ENCODE peak calls at places on chromosomes 2 and 18, in ten cellular contexts. S, P, A, R, X, F, Q, D, W and I are unnamed samples.

GRCh38 chr2:134739879-134740301 is 21.1 kb upstream of the TMEM163 start:
- DNase-seq in S (peak; percentile 66), P (peak; percentile 44), A (peak; percentile 25), R (peak; percentile 75), X (peak; percentile 66), F (peak; percentile 46), Q (no peak), D (no peak), W (no peak), I (no peak)

GRCh38 chr18:2881490-2882195 is 34.8 kb downstream of the EMILIN2 start:
- DNase-seq in S (peak; percentile 80), P (peak; percentile 97), A (no peak), R (peak; percentile 85), X (no peak), F (no peak), Q (no peak), D (no peak), W (no peak), I (no peak)

GRCh38 chr2:109384308-109385271 is 229.2 kb downstream of the SEPTIN10 start:
- DNase-seq in S (no peak), P (no peak), A (no peak), R (no peak), X (no peak), F (no peak), Q (no peak), D (no peak), W (no peak), I (no peak)

GRCh38 chr2:20350105-20350712 is 435 bp downstream of the PUM2 start:
- DNase-seq in S (no peak), P (no peak), A (peak; percentile 32), R (peak; percentile 33), X (peak; percentile 57), F (peak; percentile 52), Q (no peak), D (no peak), W (peak; percentile 81), I (no peak)

GRCh38 chr18:79507076-79507545 is 111.4 kb downstream of the NFATC1 start:
- DNase-seq in S (peak; percentile 66), P (peak; percentile 79), A (no peak), R (peak; percentile 75), X (no peak), F (no peak), Q (no peak), D (no peak), W (peak; percentile 89), I (no peak)

GRCh38 chr2:17517481-17518211 is 594 bp downstream of the RAD51AP2 start:
- DNase-seq in S (no peak), P (peak; percentile 53), A (no peak), R (no peak), X (no peak), F (no peak), Q (no peak), D (no peak), W (peak; percentile 32), I (no peak)

GRCh38 chr18:42192251-42193248 is 237.5 kb downstream of the PIK3C3 start:
- DNase-seq in S (peak; percentile 83), P (peak; percentile 43), A (peak; percentile 60), R (peak; percentile 88), X (peak; percentile 91), F (no peak), Q (no peak), D (no peak), W (no peak), I (no peak)

GRCh38 chr2:203782262-203782976 is 76.0 kb downstream of the CD28 start:
- DNase-seq in S (peak; percentile 98), P (peak; percentile 98), A (peak; percentile 88), R (peak; percentile 99), X (peak; percentile 94), F (peak; percentile 73), Q (peak; percentile 61), D (peak; percentile 75), W (peak; percentile 22), I (no peak)

GRCh38 chr2:116223912-116224311 is 1590.6 kb upstream of the DDX18 start:
- DNase-seq in S (no peak), P (no peak), A (no peak), R (no peak), X (no peak), F (no peak), Q (no peak), D (no peak), W (no peak), I (no peak)

GRCh38 chr2:86671304-86671981 is 47.8 kb upstream of the RNF103 start:
- DNase-seq in S (peak; percentile 3), P (peak; percentile 0), A (no peak), R (peak; percentile 6), X (no peak), F (no peak), Q (no peak), D (no peak), W (no peak), I (no peak)

GRCh38 chr18:77016133-77016839 is 116.3 kb downstream of the MBP start:
- DNase-seq in S (no peak), P (no peak), A (no peak), R (no peak), X (no peak), F (no peak), Q (no peak), D (no peak), W (no peak), I (no peak)

GRCh38 chr2:9639000-9639602 is 8.3 kb upstream of the YWHAQ start:
- DNase-seq in S (no peak), P (peak; percentile 40), A (no peak), R (peak; percentile 27), X (no peak), F (no peak), Q (no peak), D (no peak), W (no peak), I (no peak)

GRCh38 chr2:45993476-45993991 is 303.7 kb upstream of the EPAS1 start:
- DNase-seq in S (peak; percentile 66), P (peak; percentile 87), A (peak; percentile 86), R (peak; percentile 72), X (peak; percentile 58), F (peak; percentile 86), Q (peak; percentile 64), D (peak; percentile 90), W (peak; percentile 60), I (peak; percentile 62)

GRCh38 chr2:233791883-233792329 is 13.8 kb downstream of the MROH2A start:
- DNase-seq in S (no peak), P (no peak), A (no peak), R (no peak), X (no peak), F (no peak), Q (no peak), D (no peak), W (no peak), I (no peak)

GRCh38 chr2:24435391-24436316 is 55.4 kb upstream of the NCOA1 start:
- DNase-seq in S (peak; percentile 41), P (peak; percentile 34), A (no peak), R (peak; percentile 64), X (no peak), F (no peak), Q (no peak), D (peak; percentile 44), W (no peak), I (peak; percentile 83)

GRCh38 chr18:34222396-34223163 is 2.1 kb downstream of the NOL4 start:
- DNase-seq in S (peak; percentile 3), P (peak; percentile 29), A (peak; percentile 9), R (peak; percentile 25), X (peak; percentile 38), F (peak; percentile 32), Q (no peak), D (peak; percentile 73), W (no peak), I (no peak)

DNA sequence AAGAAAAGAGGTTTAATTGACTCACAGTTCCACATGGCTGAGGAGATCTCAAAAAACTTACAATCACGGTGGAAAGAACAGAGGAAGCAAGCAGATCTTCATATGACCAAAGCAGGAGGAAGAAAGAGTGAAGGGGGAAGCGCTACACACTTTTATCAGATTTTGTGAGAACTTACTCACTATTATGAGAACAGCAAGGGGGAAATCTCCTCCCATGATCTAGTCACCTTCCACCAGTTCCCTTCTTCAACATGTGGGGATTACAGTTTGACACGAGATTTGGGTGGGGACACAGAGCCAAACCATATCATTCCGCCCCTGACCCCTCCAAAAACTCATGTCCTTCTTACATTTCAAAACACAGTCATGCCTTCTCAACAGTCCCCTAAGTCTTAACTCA is 54.2 kb downstream of the G6PC2 start:
- DNase-seq in S (no peak), P (no peak), A (no peak), R (no peak), X (no peak), F (no peak), Q (no peak), D (no peak), W (no peak), I (no peak)
- TF ChIP-seq EZH2 in S (no peak), P (no peak), A (no peak), R (no peak), X (no peak), F (no peak), Q (no peak), D (no peak), W (no peak), I (no peak)

GRCh38 chr18:23134780-23135678 is at the start of gene CABLES1:
- DNase-seq in S (peak; percentile 43), P (peak; percentile 76), A (peak; percentile 67), R (peak; percentile 63), X (peak; percentile 30), F (peak; percentile 81), Q (no peak), D (peak; percentile 71), W (no peak), I (no peak)
- H3K27ac ChIP-seq in S (peak within 1 kb of the TSS; percentile 21), P (no peak within 1 kb of the TSS), A (peak within 1 kb of the TSS; percentile 90), R (no peak within 1 kb of the TSS), X (peak within 1 kb of the TSS; percentile 13), F (peak within 1 kb of the TSS; percentile 98), Q (peak within 1 kb of the TSS; percentile 74), D (no peak within 1 kb of the TSS), W (no peak within 1 kb of the TSS), I (no peak within 1 kb of the TSS)

GRCh38 chr18:6482198-6482977 is 67.7 kb upstream of the L3MBTL4 start:
- DNase-seq in S (peak; percentile 42), P (peak; percentile 85), A (peak; percentile 45), R (peak; percentile 53), X (peak; percentile 93), F (peak; percentile 45), Q (no peak), D (peak; percentile 83), W (peak; percentile 52), I (no peak)
- H3K9ac ChIP-seq in S (no peak overlapping the region), P (no peak overlapping the region), A (no peak overlapping the region), R (no peak overlapping the region), X (peak overlapping the region; percentile 1), F (no peak overlapping the region), Q (no peak overlapping the region), D (no peak overlapping the region), W (no peak overlapping the region), I (peak overlapping the region; percentile 12)

DNA sequence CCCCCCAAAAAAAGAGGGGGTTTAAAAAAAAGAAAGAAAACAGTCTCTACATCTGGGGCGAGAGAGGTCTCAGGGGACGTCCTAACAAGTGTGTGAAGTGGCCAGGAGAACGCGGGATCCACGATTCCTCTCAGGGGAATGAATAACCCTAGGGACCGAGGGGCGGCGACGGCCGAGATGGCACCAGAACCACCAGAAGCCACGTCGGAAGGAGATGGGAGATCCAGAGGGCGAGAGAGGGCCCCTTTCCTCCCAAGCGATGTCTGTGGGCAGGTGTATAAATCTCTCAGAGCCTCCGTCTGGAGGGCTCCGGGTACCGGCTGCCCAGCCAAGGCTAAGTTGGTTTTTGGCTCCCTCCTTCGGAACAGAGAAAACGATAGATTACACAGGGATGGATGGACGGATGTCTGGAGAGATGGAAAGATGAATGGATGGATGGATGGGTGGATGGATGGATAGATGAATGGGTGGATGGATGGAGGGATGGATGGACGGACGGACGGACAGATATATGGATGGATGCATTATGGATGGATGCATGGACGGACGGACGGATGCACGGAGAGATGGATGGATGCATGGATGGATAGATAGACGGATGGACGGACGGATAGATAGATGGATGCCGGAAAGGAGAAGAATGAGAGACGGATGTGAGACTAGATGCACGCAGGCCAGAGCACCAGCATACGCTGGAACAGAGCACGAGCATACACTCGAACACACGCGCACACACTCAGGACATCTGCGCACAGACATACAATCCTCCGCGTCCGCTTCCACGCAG is 1.6 kb downstream of the EPHA4 start:
- DNase-seq in S (no peak), P (peak; percentile 45), A (peak; percentile 39), R (peak; percentile 33), X (peak; percentile 48), F (no peak), Q (no peak), D (peak; percentile 75), W (no peak), I (no peak)
- TF ChIP-seq EZH2 in S (peak; percentile 83), P (no peak), A (no peak), R (peak; percentile 53), X (peak; percentile 67), F (no peak), Q (no peak), D (no peak), W (no peak), I (no peak)